ENCODE peak calls at places on chromosome 9, in seven cellular contexts. U is fibroblast of lung; C is AG09319; E is PC-9; O is mucosa of descending colon; J is PC-3; G is CD8-positive, alpha-beta T cell. L is an unnamed sample.

GRCh38 chr9:106758911-106759310 is 104.1 kb upstream of the ZNF462 start:
- DNase-seq in E (no peak), J (peak), G (no peak), O (no peak), C (no peak), U (no peak), L (peak)

GRCh38 chr9:91187965-91188344 is 173.8 kb downstream of the AUH start:
- DNase-seq in J (no peak), G (no peak), C (peak), E (no peak), O (peak), U (peak), L (no peak)

GRCh38 chr9:32590898-32591297 is 17.9 kb upstream of the NDUFB6 start:
- DNase-seq in J (peak), E (peak), U (peak), G (no peak), C (no peak), O (no peak), L (peak)

GRCh38 chr9:113609562-113610318 is 146.2 kb downstream of the RGS3 start:
- DNase-seq in J (no peak), G (no peak), U (peak), C (no peak), E (no peak), O (no peak), L (no peak)

GRCh38 chr9:132513416-132513815 is 69.0 kb upstream of the BARHL1 start:
- DNase-seq in J (no peak), U (no peak), E (no peak), G (no peak), O (no peak), C (no peak), L (no peak)

GRCh38 chr9:22165144-22165543 is 156.0 kb upstream of the CDKN2B start:
- DNase-seq in J (peak), E (no peak), G (no peak), C (no peak), U (peak), O (no peak), L (no peak)

GRCh38 chr9:133050142-133050541 is 11.6 kb upstream of the CEL start:
- DNase-seq in E (no peak), U (peak), C (no peak), J (no peak), O (no peak), G (no peak), L (no peak)

GRCh38 chr9:133106511-133107244 is 14.4 kb downstream of the RALGDS start:
- DNase-seq in J (no peak), E (no peak), C (no peak), U (no peak), O (peak), G (no peak), L (no peak)

GRCh38 chr9:93087971-93088655 is 7.9 kb upstream of the CARD19 start:
- DNase-seq in J (no peak), U (no peak), E (no peak), O (peak), G (no peak), C (no peak), L (no peak)

GRCh38 chr9:84879631-84880030 is 210.1 kb downstream of the NTRK2 start:
- DNase-seq in C (no peak), O (no peak), J (no peak), U (no peak), G (no peak), E (no peak), L (no peak)

GRCh38 chr9:84869091-84869490 is 199.6 kb downstream of the NTRK2 start:
- DNase-seq in E (no peak), J (no peak), C (no peak), U (no peak), G (no peak), O (no peak), L (no peak)

GRCh38 chr9:84871983-84872382 is 202.5 kb downstream of the NTRK2 start:
- DNase-seq in G (no peak), U (no peak), E (no peak), C (no peak), O (no peak), J (no peak), L (no peak)

GRCh38 chr9:84875193-84875592 is 205.7 kb downstream of the NTRK2 start:
- DNase-seq in C (no peak), U (no peak), G (no peak), E (no peak), O (no peak), J (no peak), L (no peak)

DNA sequence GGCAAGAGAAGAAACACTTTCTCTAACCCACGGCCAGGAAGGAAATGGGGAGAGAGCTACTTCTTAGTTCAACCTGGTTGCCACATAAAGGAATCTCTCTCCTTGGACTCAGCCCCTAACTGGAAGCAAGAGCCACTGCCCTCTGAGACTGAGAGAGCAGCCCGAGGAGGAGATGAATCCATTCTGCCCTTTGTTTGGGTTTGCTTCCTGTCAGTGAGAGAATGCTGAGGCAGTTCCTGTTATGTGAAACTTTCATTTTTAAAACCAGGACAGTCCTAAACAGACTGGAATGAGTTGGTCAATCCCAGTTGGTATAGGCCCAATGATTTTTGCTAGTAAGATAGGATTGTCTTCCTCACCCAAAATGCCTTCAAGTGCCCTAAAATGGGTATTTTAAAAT is 205.1 kb downstream of the NTRK2 start:
- DNase-seq in C (no peak), O (no peak), E (no peak), J (no peak), U (peak), G (no peak), L (no peak)
- TF ChIP-seq CTCF in C (no peak), O (no peak), E (no peak), J (no peak), U (no peak), G (no peak), L (no peak)

GRCh38 chr9:35759795-35760194 is 5.7 kb upstream of the MSMP start:
- DNase-seq in E (no peak), O (no peak), G (no peak), C (no peak), U (no peak), J (no peak), L (no peak)
- TF ChIP-seq CTCF in E (no peak), O (no peak), G (no peak), C (no peak), U (no peak), J (no peak), L (no peak)

GRCh38 chr9:83714316-83714715 is 6.6 kb upstream of the UBQLN1 start:
- DNase-seq in U (no peak), C (no peak), G (no peak), J (peak), E (no peak), O (no peak), L (no peak)
- TF ChIP-seq CTCF in U (peak), C (peak), G (peak), J (peak), E (peak), O (no peak), L (peak)

GRCh38 chr9:96025995-96026572 is 150.6 kb downstream of the ERCC6L2 start:
- DNase-seq in C (no peak), E (no peak), G (no peak), U (no peak), J (no peak), O (peak), L (no peak)
- TF ChIP-seq CTCF in C (no peak), E (no peak), G (no peak), U (no peak), J (no peak), O (no peak), L (peak)

GRCh38 chr9:68705636-68706578 is 867 bp downstream of the PIP5K1B start:
- DNase-seq in J (no peak), U (peak), C (no peak), O (peak), E (no peak), G (no peak), L (no peak)
- TF ChIP-seq CTCF in J (no peak), U (no peak), C (no peak), O (no peak), E (no peak), G (no peak), L (no peak)

DNA sequence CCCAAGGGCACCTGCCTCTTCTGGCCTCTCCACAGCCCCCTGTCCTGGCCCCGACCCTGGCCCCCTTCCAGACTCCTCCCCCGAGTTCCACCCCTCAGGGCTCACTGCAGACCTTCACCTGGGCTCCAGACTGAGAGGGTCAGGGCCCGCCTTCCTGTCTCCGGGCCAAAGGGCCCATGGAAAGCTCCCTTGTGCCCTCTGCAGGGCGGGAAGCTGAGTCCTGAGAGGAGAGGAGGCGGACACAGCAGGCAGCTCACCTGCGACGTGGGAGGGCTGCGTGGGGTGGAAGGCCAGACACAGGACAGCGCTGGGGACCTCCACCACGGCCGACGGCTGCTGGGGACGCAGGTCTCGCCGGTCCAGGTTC is 20.6 kb downstream of the DYNC2I2 start:
- DNase-seq in E (peak), U (no peak), G (no peak), O (peak), C (no peak), J (peak), L (peak)
- TF ChIP-seq CTCF in E (peak), U (no peak), G (no peak), O (no peak), C (no peak), J (peak), L (peak)

DNA sequence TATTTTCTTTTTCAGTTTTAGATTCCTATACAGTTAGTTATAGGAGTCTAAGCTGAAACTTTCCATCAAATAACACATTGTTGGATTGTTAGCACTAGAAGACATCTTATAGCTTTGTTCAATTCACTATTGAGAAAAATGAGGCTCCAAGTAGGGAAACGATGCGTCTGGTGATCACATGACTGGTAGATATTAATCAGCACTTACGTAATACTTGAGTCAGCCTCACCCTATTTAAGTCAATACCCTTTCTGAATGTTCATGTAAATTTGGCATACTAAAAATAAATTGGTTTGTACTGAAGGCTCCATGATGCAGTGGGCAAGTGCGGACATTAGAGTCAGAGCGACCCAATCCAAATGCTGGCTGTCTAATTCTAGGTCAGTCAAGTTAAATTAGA is 406.8 kb upstream of the TLE4 start:
- DNase-seq in C (no peak), U (peak), G (no peak), E (no peak), O (no peak), J (peak), L (peak)
- TF ChIP-seq CTCF in C (no peak), U (no peak), G (no peak), E (no peak), O (no peak), J (no peak), L (no peak)